ENCODE peak calls at places on chromosomes 4 and X, in four cellular contexts. I is lung, F is IMR-90, M is fibroblast of pulmonary artery. O is an unnamed sample.
A peak's percentile ranks its signal among the peaks of the same experiment; 100 is the strongest.

GRCh38 chr4:138863160-138863559 is 152.4 kb upstream of the NOCT start:
- DNase-seq in M (no peak), F (no peak), I (no peak), O (no peak)

GRCh38 chr4:2962614-2963184 is 507 bp downstream of the NOP14 start:
- DNase-seq in M (peak; percentile 60), I (peak; percentile 39), F (peak; percentile 38), O (peak; percentile 75)

GRCh38 chr4:54102747-54103146 is 2.8 kb downstream of the GSX2 start:
- DNase-seq in F (no peak), M (no peak), I (no peak), O (no peak)

GRCh38 chr4:184798504-184798903 is 27.3 kb downstream of the ACSL1 start:
- DNase-seq in M (no peak), F (no peak), I (no peak), O (no peak)

GRCh38 chr4:67456577-67457196 is 88.6 kb downstream of the CENPC start:
- DNase-seq in F (no peak), M (peak; percentile 19), I (no peak), O (no peak)

GRCh38 chrX:100615015-100615414 is 21.6 kb downstream of the TSPAN6 start:
- DNase-seq in F (peak; percentile 68), M (peak; percentile 78), I (no peak), O (peak; percentile 55)

GRCh38 chr4:119020158-119020557 is 115.5 kb upstream of the MYOZ2 start:
- DNase-seq in M (peak; percentile 31), I (no peak), F (peak; percentile 80), O (no peak)

GRCh38 chr4:113584407-113585150 is 177.0 kb downstream of the CAMK2D start:
- DNase-seq in I (no peak), M (peak; percentile 45), F (peak; percentile 83), O (peak; percentile 30)

GRCh38 chr4:122798101-122798500 is 28.5 kb upstream of the FGF2 start:
- DNase-seq in I (no peak), F (peak; percentile 94), M (peak; percentile 94), O (peak; percentile 48)

GRCh38 chr4:62131049-62131448 is 930.9 kb downstream of the ADGRL3 start:
- DNase-seq in I (no peak), M (no peak), F (no peak), O (no peak)

GRCh38 chrX:97876697-97877407 is 993.1 kb downstream of the RPA4 start:
- DNase-seq in I (no peak), M (no peak), F (no peak), O (no peak)

GRCh38 chrX:37076983-37077382 is 68.8 kb downstream of the FAM47C start:
- DNase-seq in I (no peak), M (no peak), F (no peak), O (no peak)

GRCh38 chr4:26803462-26803861 is 57.2 kb upstream of the STIM2 start:
- DNase-seq in F (no peak), I (no peak), M (no peak), O (no peak)

GRCh38 chrX:66684196-66684595 is 45.3 kb upstream of the EDA2R start:
- DNase-seq in I (no peak), F (no peak), M (peak; percentile 26), O (no peak)

GRCh38 chr4:156838761-156839160 is 132.8 kb downstream of the PDGFC start:
- DNase-seq in M (peak; percentile 29), F (peak; percentile 13), I (no peak), O (no peak)

GRCh38 chr4:165761968-165762367 is 111.1 kb upstream of the TLL1 start:
- DNase-seq in I (no peak), M (no peak), F (no peak), O (no peak)

GRCh38 chrX:23374291-23374690 is 39.6 kb downstream of the PTCHD1 start:
- DNase-seq in F (no peak), M (no peak), I (no peak), O (no peak)

GRCh38 chr4:16608123-16608522 is 290.3 kb downstream of the LDB2 start:
- DNase-seq in I (no peak), F (peak; percentile 16), M (peak; percentile 39), O (no peak)

GRCh38 chrX:14039344-14039743 is 9.7 kb upstream of the GEMIN8 start:
- DNase-seq in F (peak; percentile 37), I (peak; percentile 59), M (peak; percentile 58), O (peak; percentile 34)

GRCh38 chr4:74671074-74671698 is 123.1 kb downstream of the BTC start:
- DNase-seq in M (peak; percentile 91), I (peak; percentile 46), F (peak; percentile 64), O (peak; percentile 76)

GRCh38 chrX:39115166-39115565 is 313.9 kb downstream of the MID1IP1 start:
- DNase-seq in I (no peak), M (no peak), F (no peak), O (no peak)

GRCh38 chr4:1093391-1094335 is 19.7 kb downstream of the RNF212 start:
- DNase-seq in I (no peak), M (no peak), F (no peak), O (no peak)

GRCh38 chr4:53459548-53459947 is 82.1 kb downstream of the FIP1L1 start:
- DNase-seq in M (peak; percentile 50), F (peak; percentile 60), I (peak; percentile 40), O (peak; percentile 59)

GRCh38 chr4:105526656-105527055 is 25.8 kb upstream of the ARHGEF38 start:
- DNase-seq in I (no peak), M (no peak), F (no peak), O (no peak)

GRCh38 chr4:5888222-5888701 is 4.6 kb downstream of the CRMP1 start:
- DNase-seq in I (no peak), F (no peak), M (no peak), O (no peak)
- H3K4me3 ChIP-seq in I (peak overlapping the region; percentile 40), F (peak overlapping the region; percentile 44), M (no peak overlapping the region), O (no peak overlapping the region)

DNA sequence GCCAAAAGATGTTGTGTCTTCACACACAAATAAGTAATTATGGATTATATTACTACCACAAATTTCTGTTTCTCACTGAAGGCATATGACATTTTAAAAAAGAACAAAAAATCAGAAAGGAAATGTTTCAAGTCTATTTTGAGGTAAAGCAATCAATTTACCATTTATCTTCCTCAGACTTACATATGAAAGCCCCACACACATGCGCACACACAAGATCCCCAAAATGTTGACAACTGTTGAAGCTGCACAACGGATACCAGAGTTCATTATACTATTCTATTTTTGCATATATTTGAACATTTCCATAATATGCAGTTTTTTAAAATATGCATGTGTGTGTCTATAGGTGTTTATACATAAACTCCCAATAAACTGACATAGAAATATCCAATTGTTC is 2.7 kb downstream of the LRBA start:
- DNase-seq in I (no peak), M (no peak), F (no peak), O (no peak)
- H3K4me3 ChIP-seq in I (no peak overlapping the region), M (no peak overlapping the region), F (no peak overlapping the region), O (no peak overlapping the region)

GRCh38 chrX:12410523-12410922 is 272.2 kb downstream of the FRMPD4 start:
- DNase-seq in F (no peak), M (no peak), I (no peak), O (no peak)
- H3K4me3 ChIP-seq in F (no peak overlapping the region), M (no peak overlapping the region), I (no peak overlapping the region), O (no peak overlapping the region)

DNA sequence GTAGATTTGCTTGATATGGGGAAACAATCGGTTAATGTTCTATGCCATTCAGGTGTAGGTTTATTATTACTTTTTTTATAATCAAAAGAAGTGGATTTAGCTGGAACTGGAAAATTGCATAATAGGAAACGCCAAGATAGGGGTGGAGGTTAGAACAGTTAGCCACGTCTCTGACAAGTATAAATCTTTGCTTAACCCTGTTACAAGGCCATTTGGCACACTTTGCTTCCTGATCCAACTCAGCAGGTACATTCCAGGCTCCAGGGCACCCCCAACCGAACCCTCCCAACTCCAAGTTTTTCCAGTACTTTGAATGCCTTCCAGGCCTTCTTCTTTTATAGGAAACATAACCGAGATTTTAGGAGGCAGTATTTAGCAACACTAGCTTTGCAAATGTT is 50.7 kb upstream of the ACSL4 start:
- DNase-seq in I (peak; percentile 30), F (no peak), M (peak; percentile 33), O (no peak)
- H3K4me3 ChIP-seq in I (no peak overlapping the region), F (no peak overlapping the region), M (no peak overlapping the region), O (no peak overlapping the region)

GRCh38 chr4:8514391-8514790 is 65.8 kb upstream of the GPR78 start:
- DNase-seq in I (no peak), F (no peak), M (no peak), O (no peak)

GRCh38 chr4:8515316-8516060 is 64.7 kb upstream of the GPR78 start:
- DNase-seq in F (peak; percentile 66), I (no peak), M (peak; percentile 21), O (no peak)

GRCh38 chr4:8516061-8516573 is 64.1 kb upstream of the GPR78 start:
- DNase-seq in M (no peak), I (no peak), F (no peak), O (no peak)

GRCh38 chr4:8512510-8512909 is 67.7 kb upstream of the GPR78 start:
- DNase-seq in F (no peak), I (no peak), M (no peak), O (no peak)

DNA sequence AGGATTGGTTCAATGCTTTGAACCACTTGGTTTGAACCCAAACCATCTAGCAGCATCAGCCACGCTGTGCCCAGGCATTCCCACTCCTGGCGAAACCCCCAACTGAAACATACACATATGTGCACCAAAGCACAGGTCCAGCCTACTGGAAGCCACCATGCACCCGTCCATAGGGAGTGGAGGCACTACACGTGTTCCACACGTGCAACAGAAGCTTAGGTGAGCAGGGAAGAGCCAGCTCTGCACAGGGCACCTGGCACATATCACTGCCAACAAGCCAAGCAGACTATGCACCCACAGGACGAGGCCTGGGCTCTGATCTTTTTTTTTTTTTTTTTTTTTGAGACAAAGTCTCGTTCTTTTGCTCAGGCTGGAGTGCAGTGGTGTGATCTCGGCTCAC is 66.3 kb upstream of the GPR78 start:
- DNase-seq in F (no peak), I (no peak), M (no peak), O (no peak)
- H3K4me3 ChIP-seq in F (no peak overlapping the region), I (no peak overlapping the region), M (no peak overlapping the region), O (no peak overlapping the region)

GRCh38 chr4:89306486-89307184 is 965 bp downstream of the GPRIN3 start:
- DNase-seq in F (no peak), M (no peak), I (no peak), O (no peak)

GRCh38 chr4:89307446-89308160 is at the start of gene GPRIN3:
- DNase-seq in I (peak; percentile 50), M (peak; percentile 26), F (no peak), O (peak; percentile 34)

GRCh38 chr4:89305712-89306437 is 1.7 kb downstream of the GPRIN3 start:
- DNase-seq in I (no peak), F (no peak), M (peak; percentile 30), O (no peak)

GRCh38 chr4:89308161-89308500 is 531 bp upstream of the GPRIN3 start:
- DNase-seq in F (no peak), I (no peak), M (no peak), O (no peak)

GRCh38 chr4:89307185-89307445 is 485 bp downstream of the GPRIN3 start:
- DNase-seq in M (no peak), F (no peak), I (no peak), O (no peak)
- H3K4me3 ChIP-seq in M (peak overlapping the region; percentile 56), F (peak overlapping the region; percentile 53), I (peak overlapping the region; percentile 40), O (peak overlapping the region; percentile 50)

GRCh38 chrX:374566-374965 is 12.1 kb downstream of the PPP2R3B start:
- DNase-seq in I (no peak), M (peak; percentile 13), F (peak; percentile 19), O (no peak)
- H3K4me3 ChIP-seq in I (no peak overlapping the region), M (peak overlapping the region; percentile 50), F (peak overlapping the region; percentile 30), O (peak overlapping the region; percentile 77)

DNA sequence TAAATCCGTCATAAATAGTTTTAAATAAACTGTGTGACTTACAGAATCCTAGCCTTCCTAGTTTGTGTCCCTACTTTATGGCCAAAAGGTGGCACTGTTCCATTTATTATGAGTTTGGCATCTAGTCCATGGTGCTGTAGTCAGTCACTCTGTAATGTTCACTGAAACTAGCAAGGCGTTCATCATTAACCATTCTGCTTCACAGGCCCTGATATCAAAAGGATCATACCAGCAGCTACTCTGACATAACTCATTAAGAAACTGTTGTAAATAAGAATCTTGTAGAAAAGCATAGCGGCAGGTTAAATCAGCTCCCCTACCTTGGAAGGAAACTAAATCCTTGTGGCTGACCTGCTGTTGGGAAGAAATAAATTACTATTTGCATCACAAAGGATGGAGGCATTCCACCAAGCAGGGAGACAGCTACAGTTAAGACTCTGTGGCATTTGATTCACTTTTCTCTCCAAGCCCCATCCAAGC is 919.6 kb upstream of the DIAPH2 start:
- DNase-seq in M (peak; percentile 64), F (peak; percentile 23), I (peak; percentile 30), O (no peak)
- H3K4me3 ChIP-seq in M (no peak overlapping the region), F (no peak overlapping the region), I (no peak overlapping the region), O (no peak overlapping the region)